ENCODE peak calls at places on chromosome 3, in five cellular contexts. B is left cardiac atrium, Z is NB4, W is RWPE1, V is fibroblast of mammary gland. N is an unnamed sample.
A peak's percentile ranks its signal among the peaks of the same experiment; 100 is the strongest.

GRCh38 chr3:62968128-62968527 is 92.9 kb upstream of the CADPS start:
- DNase-seq in B (no peak), Z (no peak), W (no peak), V (no peak), N (no peak)

GRCh38 chr3:142925140-142925539 is 36.3 kb upstream of the PCOLCE2 start:
- DNase-seq in B (no peak), Z (no peak), W (peak; percentile 74), V (no peak), N (no peak)

GRCh38 chr3:50616003-50616769 is 765 bp upstream of the MAPKAPK3 start:
- DNase-seq in B (peak; percentile 85), Z (peak; percentile 95), W (peak; percentile 79), V (peak; percentile 78), N (no peak)

GRCh38 chr3:9216736-9217135 is 32.7 kb downstream of the SRGAP3 start:
- DNase-seq in B (no peak), Z (no peak), W (no peak), V (peak; percentile 58), N (no peak)

GRCh38 chr3:183541235-183541655 is 14.3 kb downstream of the KLHL6 start:
- DNase-seq in B (no peak), Z (no peak), W (no peak), V (no peak), N (no peak)

GRCh38 chr3:37181766-37182165 is 7.4 kb upstream of the LRRFIP2 start:
- DNase-seq in B (no peak), Z (peak; percentile 11), W (no peak), V (peak; percentile 59), N (no peak)

GRCh38 chr3:50299929-50300680 is 900 bp upstream of the HYAL3 start:
- DNase-seq in B (no peak), Z (peak; percentile 79), W (no peak), V (peak; percentile 80), N (no peak)

GRCh38 chr3:32460031-32460749 is 42.5 kb downstream of the CMTM6 start:
- DNase-seq in B (no peak), Z (peak; percentile 40), W (no peak), V (no peak), N (no peak)

GRCh38 chr3:183224581-183224980 is 28.5 kb upstream of the B3GNT5 start:
- DNase-seq in B (no peak), Z (no peak), W (no peak), V (no peak), N (no peak)

GRCh38 chr3:13565581-13566461 is 16.9 kb downstream of the FBLN2 start:
- DNase-seq in B (peak; percentile 38), Z (no peak), W (no peak), V (no peak), N (no peak)

GRCh38 chr3:11206316-11206715 is 52.0 kb downstream of the HRH1 start:
- DNase-seq in B (no peak), Z (no peak), W (no peak), V (no peak), N (no peak)

GRCh38 chr3:107142171-107142570 is 235.1 kb upstream of the CCDC54 start:
- DNase-seq in B (no peak), Z (no peak), W (no peak), V (no peak), N (no peak)

GRCh38 chr3:36677331-36678007 is 86.9 kb downstream of the DCLK3 start:
- DNase-seq in B (no peak), Z (peak; percentile 4), W (peak; percentile 13), V (peak; percentile 92), N (peak; percentile 41)